ENCODE peak calls at places on chromosomes 5 and 9, in eight cellular contexts. One of them, this sample, is unnamed.

GRCh38 chr5:172523146-172523745 is 68.9 kb upstream of the SH3PXD2B start:
- DNase-seq in osteocyte: peak
- DNase-seq in tibial nerve: no peak
- DNase-seq in CD8-positive, alpha-beta T cell: no peak
- DNase-seq in epithelial cell of esophagus: no peak
- DNase-seq in brain microvascular endothelial cell: no peak
- DNase-seq in H9: no peak
- DNase-seq in upper lobe of right lung: peak
- DNase-seq in this sample: no peak

GRCh38 chr9:93826905-93827544 is 128.1 kb downstream of the BARX1 start:
- DNase-seq in upper lobe of right lung: no peak
- DNase-seq in CD8-positive, alpha-beta T cell: no peak
- DNase-seq in brain microvascular endothelial cell: no peak
- DNase-seq in epithelial cell of esophagus: no peak
- DNase-seq in H9: peak
- DNase-seq in tibial nerve: no peak
- DNase-seq in osteocyte: no peak
- DNase-seq in this sample: peak

GRCh38 chr5:15694694-15695093 is 194.7 kb downstream of the FBXL7 start:
- DNase-seq in CD8-positive, alpha-beta T cell: no peak
- DNase-seq in tibial nerve: no peak
- DNase-seq in epithelial cell of esophagus: no peak
- DNase-seq in brain microvascular endothelial cell: no peak
- DNase-seq in osteocyte: no peak
- DNase-seq in H9: no peak
- DNase-seq in upper lobe of right lung: no peak
- DNase-seq in this sample: no peak

GRCh38 chr5:172492097-172492840 is 37.9 kb upstream of the SH3PXD2B start:
- DNase-seq in epithelial cell of esophagus: no peak
- DNase-seq in tibial nerve: no peak
- DNase-seq in CD8-positive, alpha-beta T cell: no peak
- DNase-seq in osteocyte: peak
- DNase-seq in upper lobe of right lung: no peak
- DNase-seq in H9: peak
- DNase-seq in brain microvascular endothelial cell: no peak
- DNase-seq in this sample: no peak

GRCh38 chr5:132204736-132205135 is 22.9 kb downstream of the P4HA2 start:
- DNase-seq in upper lobe of right lung: no peak
- DNase-seq in osteocyte: no peak
- DNase-seq in CD8-positive, alpha-beta T cell: no peak
- DNase-seq in H9: no peak
- DNase-seq in brain microvascular endothelial cell: no peak
- DNase-seq in epithelial cell of esophagus: no peak
- DNase-seq in tibial nerve: no peak
- DNase-seq in this sample: no peak

GRCh38 chr5:151476054-151476453 is 28.7 kb downstream of the SLC36A1 start:
- DNase-seq in H9: no peak
- DNase-seq in tibial nerve: no peak
- DNase-seq in brain microvascular endothelial cell: no peak
- DNase-seq in epithelial cell of esophagus: no peak
- DNase-seq in CD8-positive, alpha-beta T cell: no peak
- DNase-seq in osteocyte: peak
- DNase-seq in upper lobe of right lung: no peak
- DNase-seq in this sample: no peak

GRCh38 chr9:92179286-92180002 is 64.2 kb upstream of the SPTLC1 start:
- DNase-seq in epithelial cell of esophagus: no peak
- DNase-seq in tibial nerve: no peak
- DNase-seq in brain microvascular endothelial cell: no peak
- DNase-seq in upper lobe of right lung: no peak
- DNase-seq in osteocyte: peak
- DNase-seq in CD8-positive, alpha-beta T cell: no peak
- DNase-seq in H9: no peak
- DNase-seq in this sample: no peak

GRCh38 chr9:69155341-69156030 is 18.6 kb upstream of the TJP2 start:
- DNase-seq in osteocyte: peak
- DNase-seq in CD8-positive, alpha-beta T cell: no peak
- DNase-seq in upper lobe of right lung: no peak
- DNase-seq in epithelial cell of esophagus: peak
- DNase-seq in brain microvascular endothelial cell: no peak
- DNase-seq in H9: peak
- DNase-seq in tibial nerve: no peak
- DNase-seq in this sample: no peak

GRCh38 chr5:39624268-39624886 is 199.6 kb upstream of the DAB2 start:
- DNase-seq in H9: no peak
- DNase-seq in epithelial cell of esophagus: peak
- DNase-seq in CD8-positive, alpha-beta T cell: no peak
- DNase-seq in osteocyte: no peak
- DNase-seq in upper lobe of right lung: no peak
- DNase-seq in brain microvascular endothelial cell: peak
- DNase-seq in tibial nerve: no peak
- DNase-seq in this sample: no peak

GRCh38 chr9:131503626-131504465 is 1.1 kb downstream of the POMT1 start:
- DNase-seq in osteocyte: no peak
- DNase-seq in H9: peak
- DNase-seq in tibial nerve: no peak
- DNase-seq in brain microvascular endothelial cell: no peak
- DNase-seq in CD8-positive, alpha-beta T cell: peak
- DNase-seq in epithelial cell of esophagus: peak
- DNase-seq in upper lobe of right lung: no peak
- DNase-seq in this sample: no peak

GRCh38 chr5:55187370-55187769 is 14.4 kb upstream of the CDC20B start:
- DNase-seq in CD8-positive, alpha-beta T cell: no peak
- DNase-seq in H9: no peak
- DNase-seq in osteocyte: no peak
- DNase-seq in brain microvascular endothelial cell: no peak
- DNase-seq in upper lobe of right lung: no peak
- DNase-seq in epithelial cell of esophagus: peak
- DNase-seq in tibial nerve: no peak
- DNase-seq in this sample: no peak

GRCh38 chr5:172858990-172859811 is 25.1 kb downstream of the ERGIC1 start:
- DNase-seq in osteocyte: no peak
- DNase-seq in H9: no peak
- DNase-seq in upper lobe of right lung: no peak
- DNase-seq in CD8-positive, alpha-beta T cell: no peak
- DNase-seq in tibial nerve: peak
- DNase-seq in epithelial cell of esophagus: no peak
- DNase-seq in brain microvascular endothelial cell: peak
- DNase-seq in this sample: no peak

GRCh38 chr5:67214713-67215591 is 18.4 kb upstream of the CD180 start:
- DNase-seq in tibial nerve: no peak
- DNase-seq in brain microvascular endothelial cell: no peak
- DNase-seq in upper lobe of right lung: peak
- DNase-seq in H9: no peak
- DNase-seq in CD8-positive, alpha-beta T cell: no peak
- DNase-seq in epithelial cell of esophagus: peak
- DNase-seq in osteocyte: peak
- DNase-seq in this sample: no peak

GRCh38 chr5:76473676-76474075 is 70.6 kb downstream of the IQGAP2 start:
- DNase-seq in upper lobe of right lung: no peak
- DNase-seq in brain microvascular endothelial cell: no peak
- DNase-seq in tibial nerve: no peak
- DNase-seq in osteocyte: no peak
- DNase-seq in CD8-positive, alpha-beta T cell: peak
- DNase-seq in epithelial cell of esophagus: no peak
- DNase-seq in H9: no peak
- DNase-seq in this sample: no peak

GRCh38 chr5:66891184-66891925 is 295.2 kb downstream of the MAST4 start:
- DNase-seq in H9: no peak
- DNase-seq in tibial nerve: no peak
- DNase-seq in CD8-positive, alpha-beta T cell: no peak
- DNase-seq in epithelial cell of esophagus: peak
- DNase-seq in brain microvascular endothelial cell: no peak
- DNase-seq in upper lobe of right lung: no peak
- DNase-seq in osteocyte: no peak
- DNase-seq in this sample: no peak

GRCh38 chr9:71984388-71985069 is 73.1 kb downstream of the C9orf85 start:
- DNase-seq in H9: peak
- DNase-seq in upper lobe of right lung: no peak
- DNase-seq in brain microvascular endothelial cell: peak
- DNase-seq in tibial nerve: no peak
- DNase-seq in CD8-positive, alpha-beta T cell: no peak
- DNase-seq in osteocyte: no peak
- DNase-seq in epithelial cell of esophagus: peak
- DNase-seq in this sample: no peak

GRCh38 chr5:116650544-116650943 is 75.9 kb upstream of the SEMA6A start:
- DNase-seq in brain microvascular endothelial cell: no peak
- DNase-seq in epithelial cell of esophagus: no peak
- DNase-seq in upper lobe of right lung: no peak
- DNase-seq in osteocyte: no peak
- DNase-seq in H9: no peak
- DNase-seq in CD8-positive, alpha-beta T cell: no peak
- DNase-seq in tibial nerve: no peak
- DNase-seq in this sample: no peak

GRCh38 chr9:81874228-81874627 is 54.0 kb upstream of the SPATA31D4 start:
- DNase-seq in CD8-positive, alpha-beta T cell: no peak
- DNase-seq in brain microvascular endothelial cell: no peak
- DNase-seq in tibial nerve: no peak
- DNase-seq in upper lobe of right lung: no peak
- DNase-seq in epithelial cell of esophagus: no peak
- DNase-seq in H9: no peak
- DNase-seq in osteocyte: no peak
- DNase-seq in this sample: no peak

GRCh38 chr9:132035679-132036078 is 44.0 kb downstream of the MED27 start:
- DNase-seq in CD8-positive, alpha-beta T cell: no peak
- DNase-seq in brain microvascular endothelial cell: no peak
- DNase-seq in osteocyte: no peak
- DNase-seq in upper lobe of right lung: no peak
- DNase-seq in epithelial cell of esophagus: no peak
- DNase-seq in tibial nerve: no peak
- DNase-seq in H9: no peak
- DNase-seq in this sample: no peak

GRCh38 chr5:180197016-180197702 is 11.9 kb downstream of the RASGEF1C start:
- DNase-seq in epithelial cell of esophagus: no peak
- DNase-seq in upper lobe of right lung: peak
- DNase-seq in osteocyte: peak
- DNase-seq in CD8-positive, alpha-beta T cell: no peak
- DNase-seq in H9: no peak
- DNase-seq in brain microvascular endothelial cell: no peak
- DNase-seq in tibial nerve: no peak
- DNase-seq in this sample: no peak

DNA sequence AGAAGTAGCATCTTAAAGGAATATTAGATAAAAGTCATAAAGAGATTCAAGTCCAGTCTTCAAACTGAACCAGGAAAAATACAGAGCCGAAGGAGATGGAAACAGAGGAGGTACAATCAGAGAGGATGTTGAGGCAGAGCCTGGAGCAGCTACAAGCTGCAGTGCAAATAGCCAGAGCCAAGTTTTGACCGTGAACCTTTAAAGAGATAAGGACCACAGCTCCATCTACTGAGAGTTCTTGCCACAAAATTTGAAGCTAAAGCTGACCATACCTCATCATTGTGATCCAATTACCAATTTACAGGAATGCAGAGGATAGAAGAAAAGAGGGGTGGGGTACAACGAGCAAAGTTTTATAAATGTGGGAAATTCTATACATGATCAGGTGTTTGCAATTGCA is 10.4 kb upstream of the DEPDC1B start:
- DNase-seq in CD8-positive, alpha-beta T cell: no peak
- DNase-seq in H9: no peak
- DNase-seq in epithelial cell of esophagus: no peak
- DNase-seq in tibial nerve: no peak
- DNase-seq in osteocyte: no peak
- DNase-seq in upper lobe of right lung: no peak
- DNase-seq in brain microvascular endothelial cell: no peak
- DNase-seq in this sample: no peak
- TF ChIP-seq CTCF in CD8-positive, alpha-beta T cell: no peak
- TF ChIP-seq CTCF in H9: no peak
- TF ChIP-seq CTCF in epithelial cell of esophagus: no peak
- TF ChIP-seq CTCF in tibial nerve: no peak
- TF ChIP-seq CTCF in osteocyte: no peak
- TF ChIP-seq CTCF in upper lobe of right lung: no peak
- TF ChIP-seq CTCF in brain microvascular endothelial cell: no peak
- TF ChIP-seq CTCF in this sample: no peak

GRCh38 chr5:159531554-159532105 is 201.3 kb upstream of the IL12B start:
- DNase-seq in H9: no peak
- DNase-seq in upper lobe of right lung: no peak
- DNase-seq in brain microvascular endothelial cell: no peak
- DNase-seq in epithelial cell of esophagus: no peak
- DNase-seq in osteocyte: no peak
- DNase-seq in CD8-positive, alpha-beta T cell: no peak
- DNase-seq in tibial nerve: no peak
- DNase-seq in this sample: no peak
- TF ChIP-seq CTCF in H9: no peak
- TF ChIP-seq CTCF in upper lobe of right lung: peak
- TF ChIP-seq CTCF in brain microvascular endothelial cell: peak
- TF ChIP-seq CTCF in epithelial cell of esophagus: peak
- TF ChIP-seq CTCF in osteocyte: peak
- TF ChIP-seq CTCF in CD8-positive, alpha-beta T cell: no peak
- TF ChIP-seq CTCF in tibial nerve: no peak
- TF ChIP-seq CTCF in this sample: no peak

DNA sequence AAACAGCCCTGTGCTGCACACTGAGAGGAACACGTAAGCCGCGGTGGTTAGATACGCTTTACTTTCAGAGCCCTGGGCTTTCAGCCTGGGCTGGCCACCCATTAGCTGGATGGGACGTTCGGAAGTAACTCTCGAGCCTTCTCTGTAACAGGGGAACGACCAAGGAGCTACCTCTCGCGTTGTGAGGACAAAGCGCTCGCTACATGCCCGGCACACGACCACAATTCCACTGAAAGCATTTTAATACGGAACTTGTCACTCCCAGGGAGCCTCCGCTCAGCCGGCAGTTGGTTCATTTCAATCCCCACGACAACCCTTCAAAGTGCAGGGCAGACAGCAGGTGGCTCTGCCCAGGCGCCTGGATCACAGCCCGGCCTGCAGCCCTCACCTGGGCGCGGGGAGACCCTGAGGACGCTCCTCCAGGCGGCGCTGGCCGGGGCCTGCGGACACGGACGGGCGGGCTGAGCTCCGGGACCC is 368 bp downstream of the SURF1 start:
- DNase-seq in brain microvascular endothelial cell: no peak
- DNase-seq in CD8-positive, alpha-beta T cell: no peak
- DNase-seq in H9: no peak
- DNase-seq in upper lobe of right lung: no peak
- DNase-seq in tibial nerve: no peak
- DNase-seq in osteocyte: no peak
- DNase-seq in epithelial cell of esophagus: peak
- DNase-seq in this sample: no peak
- TF ChIP-seq CTCF in brain microvascular endothelial cell: no peak
- TF ChIP-seq CTCF in CD8-positive, alpha-beta T cell: no peak
- TF ChIP-seq CTCF in H9: no peak
- TF ChIP-seq CTCF in upper lobe of right lung: no peak
- TF ChIP-seq CTCF in tibial nerve: no peak
- TF ChIP-seq CTCF in osteocyte: no peak
- TF ChIP-seq CTCF in epithelial cell of esophagus: peak
- TF ChIP-seq CTCF in this sample: no peak

DNA sequence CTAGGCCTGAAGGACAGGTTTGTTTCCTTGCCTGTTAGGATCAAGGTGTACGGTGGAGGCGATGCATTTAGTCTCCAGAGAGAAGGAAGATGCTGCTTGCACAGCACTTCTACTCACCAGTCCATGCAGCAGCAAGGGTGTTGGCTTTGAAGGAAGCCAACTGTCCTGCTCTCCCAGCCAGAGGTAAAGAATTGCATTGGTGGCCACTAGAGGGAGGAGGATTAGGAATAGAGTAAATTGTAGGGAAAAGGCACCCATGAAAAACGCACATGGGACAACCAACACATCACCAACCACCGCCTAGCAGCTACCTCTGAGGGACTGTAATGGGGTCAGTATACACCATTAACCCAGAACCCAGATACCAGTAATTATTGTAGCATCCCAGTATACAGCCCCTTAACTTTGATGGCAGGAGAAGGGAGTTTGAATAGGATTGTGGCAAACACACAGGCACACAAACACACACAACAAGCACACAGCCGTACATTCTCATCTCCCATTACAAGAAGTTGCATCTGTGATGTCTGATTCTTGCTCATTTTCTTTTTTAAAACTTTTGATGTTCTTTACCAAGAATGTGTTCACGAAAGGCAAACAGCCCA is 267.7 kb downstream of the ADAMTS6 start:
- DNase-seq in H9: peak
- DNase-seq in upper lobe of right lung: no peak
- DNase-seq in epithelial cell of esophagus: peak
- DNase-seq in osteocyte: no peak
- DNase-seq in brain microvascular endothelial cell: peak
- DNase-seq in CD8-positive, alpha-beta T cell: no peak
- DNase-seq in tibial nerve: no peak
- DNase-seq in this sample: no peak
- TF ChIP-seq CTCF in H9: peak
- TF ChIP-seq CTCF in upper lobe of right lung: peak
- TF ChIP-seq CTCF in epithelial cell of esophagus: peak
- TF ChIP-seq CTCF in osteocyte: peak
- TF ChIP-seq CTCF in brain microvascular endothelial cell: peak
- TF ChIP-seq CTCF in CD8-positive, alpha-beta T cell: no peak
- TF ChIP-seq CTCF in tibial nerve: peak
- TF ChIP-seq CTCF in this sample: no peak